ENCODE peak calls at places on chromosomes 13 and 19, in four cellular contexts. One of them, this sample, is unnamed. For H3K4me1, the result is how much of the 10 kb centered on the place peaks cover.

GRCh38 chr13:98222081-98222554 is 45.0 kb upstream of the RNF113B start:
- DNase-seq in ovary: no peak
- DNase-seq in adrenal gland: no peak
- DNase-seq in breast epithelium: no peak
- DNase-seq in this sample: no peak

GRCh38 chr13:101917475-101917810 is 465.0 kb downstream of the ITGBL1 start:
- DNase-seq in ovary: no peak
- DNase-seq in adrenal gland: no peak
- DNase-seq in breast epithelium: no peak
- DNase-seq in this sample: no peak

GRCh38 chr13:43301341-43301969 is 278.1 kb downstream of the DNAJC15 start:
- DNase-seq in ovary: no peak
- DNase-seq in adrenal gland: no peak
- DNase-seq in breast epithelium: no peak
- DNase-seq in this sample: no peak

GRCh38 chr13:107376393-107377085 is 808.6 kb upstream of the ARGLU1 start:
- DNase-seq in ovary: no peak
- DNase-seq in adrenal gland: no peak
- DNase-seq in breast epithelium: no peak
- DNase-seq in this sample: peak

GRCh38 chr19:42850981-42851717 is 28.4 kb downstream of the PSG1 start:
- DNase-seq in ovary: no peak
- DNase-seq in adrenal gland: no peak
- DNase-seq in breast epithelium: peak
- DNase-seq in this sample: peak

GRCh38 chr13:22665531-22665930 is 515.2 kb upstream of the SGCG start:
- DNase-seq in ovary: no peak
- DNase-seq in adrenal gland: no peak
- DNase-seq in breast epithelium: no peak
- DNase-seq in this sample: no peak

GRCh38 chr19:55132453-55133129 is 15.2 kb upstream of the PPP1R12C start:
- DNase-seq in ovary: no peak
- DNase-seq in adrenal gland: no peak
- DNase-seq in breast epithelium: no peak
- DNase-seq in this sample: peak

GRCh38 chr13:71714802-71715375 is 152.1 kb downstream of the DACH1 start:
- DNase-seq in ovary: no peak
- DNase-seq in adrenal gland: no peak
- DNase-seq in breast epithelium: no peak
- DNase-seq in this sample: no peak

GRCh38 chr13:46182491-46182877 is 507 bp upstream of the LCP1 start:
- DNase-seq in ovary: no peak
- DNase-seq in adrenal gland: no peak
- DNase-seq in breast epithelium: no peak
- DNase-seq in this sample: no peak

GRCh38 chr19:38792250-38793111 is 3.5 kb downstream of the LGALS7B start:
- DNase-seq in ovary: no peak
- DNase-seq in adrenal gland: no peak
- DNase-seq in breast epithelium: no peak
- DNase-seq in this sample: peak

GRCh38 chr19:15283141-15283885 is 49.0 kb downstream of the BRD4 start:
- DNase-seq in ovary: no peak
- DNase-seq in adrenal gland: no peak
- DNase-seq in breast epithelium: no peak
- DNase-seq in this sample: no peak
- H3K4me1 ChIP-seq in ovary: half or more
- H3K4me1 ChIP-seq in adrenal gland: half or more
- H3K4me1 ChIP-seq in breast epithelium: under half
- H3K4me1 ChIP-seq in this sample: half or more

GRCh38 chr19:46719629-46720515 is 3.0 kb upstream of the PRKD2 start:
- DNase-seq in ovary: no peak
- DNase-seq in adrenal gland: no peak
- DNase-seq in breast epithelium: no peak
- DNase-seq in this sample: peak
- H3K4me1 ChIP-seq in ovary: under half
- H3K4me1 ChIP-seq in adrenal gland: under half
- H3K4me1 ChIP-seq in breast epithelium: under half
- H3K4me1 ChIP-seq in this sample: under half

DNA sequence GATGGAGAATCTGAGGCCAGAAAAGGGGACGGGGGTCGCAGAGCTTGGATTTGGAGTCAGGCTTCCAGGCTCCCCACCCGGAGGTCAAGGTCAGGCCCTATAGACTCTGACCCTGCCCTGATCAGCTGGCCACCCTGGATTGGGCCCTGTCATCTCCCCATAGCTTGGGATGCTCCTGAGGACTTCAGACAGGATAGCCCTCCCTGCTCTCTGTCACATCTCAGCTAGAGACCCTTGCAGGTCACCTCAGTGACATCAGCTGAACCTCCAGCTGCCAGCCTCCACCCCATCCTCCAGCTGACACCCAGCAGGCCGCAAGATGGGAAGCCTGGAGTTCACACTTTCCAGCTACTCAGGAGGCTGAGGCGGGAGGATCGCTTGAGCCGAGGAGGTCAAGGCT is 2.8 kb upstream of the TPM4 start:
- DNase-seq in ovary: no peak
- DNase-seq in adrenal gland: no peak
- DNase-seq in breast epithelium: peak
- DNase-seq in this sample: no peak
- H3K4me1 ChIP-seq in ovary: under half
- H3K4me1 ChIP-seq in adrenal gland: under half
- H3K4me1 ChIP-seq in breast epithelium: under half
- H3K4me1 ChIP-seq in this sample: under half

DNA sequence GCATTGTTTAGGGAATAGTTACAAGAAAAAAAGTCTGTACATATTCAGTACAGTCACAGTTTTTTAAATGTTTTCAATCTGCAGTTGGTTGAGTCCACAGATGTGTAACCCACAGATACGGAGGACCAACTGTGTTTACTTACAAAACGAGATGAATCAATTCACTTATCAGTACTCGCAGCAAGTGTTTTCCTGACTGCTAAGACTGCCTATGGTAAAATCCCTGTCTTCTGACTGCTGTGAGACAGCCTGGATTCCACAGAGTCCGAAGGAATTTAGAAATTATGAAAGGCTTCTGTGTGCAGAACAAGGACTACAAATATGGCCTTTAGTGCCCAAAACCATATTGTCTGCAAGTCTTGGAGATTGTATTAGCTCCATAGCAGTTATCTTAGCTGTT is 45.7 kb upstream of the C1QTNF9 start:
- DNase-seq in ovary: no peak
- DNase-seq in adrenal gland: no peak
- DNase-seq in breast epithelium: no peak
- DNase-seq in this sample: no peak
- H3K4me1 ChIP-seq in ovary: under half
- H3K4me1 ChIP-seq in adrenal gland: under half
- H3K4me1 ChIP-seq in breast epithelium: under half
- H3K4me1 ChIP-seq in this sample: under half

DNA sequence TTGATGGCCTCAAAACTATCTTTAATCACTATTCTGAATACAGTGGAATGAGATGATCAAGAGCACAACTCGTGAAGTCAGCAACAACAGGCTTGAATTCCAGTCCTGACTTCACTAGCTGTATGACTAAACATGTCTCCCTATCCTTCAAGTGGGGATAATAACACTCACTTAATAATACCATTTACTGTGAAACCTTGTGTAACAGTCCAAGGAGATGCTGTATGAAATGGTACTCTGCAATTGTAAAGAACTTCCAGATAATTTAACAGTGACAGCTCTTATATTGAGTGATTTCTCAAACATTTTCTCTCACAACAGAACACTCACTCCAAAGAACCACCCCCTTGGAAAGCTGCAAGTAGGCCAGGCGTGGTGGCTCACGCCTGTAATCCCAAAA is 823.1 kb downstream of the DIAPH3 start:
- DNase-seq in ovary: no peak
- DNase-seq in adrenal gland: no peak
- DNase-seq in breast epithelium: no peak
- DNase-seq in this sample: no peak
- H3K4me1 ChIP-seq in ovary: under half
- H3K4me1 ChIP-seq in adrenal gland: under half
- H3K4me1 ChIP-seq in breast epithelium: under half
- H3K4me1 ChIP-seq in this sample: under half

GRCh38 chr19:45025264-45025663 is 13.6 kb upstream of the CLASRP start:
- DNase-seq in ovary: no peak
- DNase-seq in adrenal gland: no peak
- DNase-seq in breast epithelium: no peak
- DNase-seq in this sample: peak
- H3K4me1 ChIP-seq in ovary: under half
- H3K4me1 ChIP-seq in adrenal gland: under half
- H3K4me1 ChIP-seq in breast epithelium: under half
- H3K4me1 ChIP-seq in this sample: under half